ENCODE peak calls at places on chromosomes 2 and 18, in six cellular contexts. V is AG10803, E is aorta, Q is fibroblast of villous mesenchyme, Y is HCT116, X is ovary. U is an unnamed sample.

GRCh38 chr2:216047417-216047816 is 34.1 kb upstream of the MREG start:
- DNase-seq in V (no peak), Y (no peak), Q (peak; percentile 22), E (no peak), X (no peak), U (no peak)

GRCh38 chr2:128425731-128426620 is 107.3 kb upstream of the HS6ST1 start:
- DNase-seq in Y (no peak), E (no peak), V (peak; percentile 28), X (peak; percentile 11), Q (no peak), U (peak; percentile 57)

GRCh38 chr2:227471924-227472264 is at the start of gene AGFG1:
- DNase-seq in E (peak; percentile 87), V (peak; percentile 69), Y (peak; percentile 50), X (peak; percentile 83), Q (peak; percentile 78), U (peak; percentile 73)

GRCh38 chr18:58201268-58201667 is 157.2 kb downstream of the NEDD4L start:
- DNase-seq in X (no peak), Y (no peak), E (no peak), Q (no peak), V (no peak), U (no peak)

GRCh38 chr2:234368861-234369261 is 128.0 kb downstream of the ARL4C start:
- DNase-seq in V (peak; percentile 17), Y (no peak), Q (peak; percentile 83), E (peak; percentile 56), X (no peak), U (peak; percentile 78)

GRCh38 chr2:192030289-192030688 is 164.4 kb downstream of the TMEFF2 start:
- DNase-seq in Q (peak; percentile 47), E (no peak), V (peak; percentile 36), X (no peak), Y (no peak), U (no peak)

GRCh38 chr2:128623776-128624424 is 305.2 kb upstream of the HS6ST1 start:
- DNase-seq in X (no peak), E (no peak), Q (peak; percentile 79), V (peak; percentile 88), Y (no peak), U (peak; percentile 94)

GRCh38 chr18:28735731-28736130 is 558.8 kb upstream of the CDH2 start:
- DNase-seq in X (no peak), Y (no peak), Q (peak; percentile 89), V (peak; percentile 84), E (no peak), U (peak; percentile 98)

GRCh38 chr2:159028776-159029175 is 60.3 kb downstream of the TANC1 start:
- DNase-seq in X (no peak), E (no peak), Q (no peak), V (no peak), Y (no peak), U (no peak)

GRCh38 chr2:11681722-11682589 is 12.0 kb upstream of the NTSR2 start:
- DNase-seq in X (peak; percentile 68), Y (peak; percentile 19), V (no peak), Q (no peak), E (no peak), U (no peak)

GRCh38 chr2:131126436-131126835 is 21.3 kb downstream of the PLEKHB2 start:
- DNase-seq in V (no peak), Q (no peak), Y (no peak), X (no peak), E (no peak), U (no peak)

GRCh38 chr2:11073251-11073650 is 82.0 kb upstream of the SLC66A3 start:
- DNase-seq in V (peak; percentile 40), Q (peak; percentile 52), X (peak; percentile 27), Y (peak; percentile 54), E (no peak), U (peak; percentile 52)

GRCh38 chr2:191316246-191316645 is 71.0 kb downstream of the MYO1B start:
- DNase-seq in V (peak; percentile 81), Y (no peak), X (no peak), Q (peak; percentile 42), E (no peak), U (peak; percentile 34)

GRCh38 chr2:120520929-120521912 is 175.3 kb downstream of the INHBB start:
- DNase-seq in X (no peak), E (no peak), Q (peak; percentile 25), V (peak; percentile 23), Y (peak; percentile 47), U (peak; percentile 43)

GRCh38 chr2:111135910-111136297 is 15.2 kb downstream of the BCL2L11 start:
- DNase-seq in Y (no peak), E (peak; percentile 52), V (no peak), X (peak; percentile 26), Q (peak; percentile 6), U (peak; percentile 82)

GRCh38 chr2:195658541-195658890 is 1.5 kb downstream of the SLC39A10 start:
- DNase-seq in Q (peak; percentile 79), V (peak; percentile 70), E (no peak), Y (no peak), X (no peak), U (peak; percentile 88)

GRCh38 chr2:128208023-128208422 is 110.6 kb downstream of the HS6ST1 start:
- DNase-seq in Q (no peak), V (no peak), X (no peak), E (no peak), Y (no peak), U (no peak)

GRCh38 chr2:237691200-237691907 is 64.0 kb downstream of the LRRFIP1 start:
- DNase-seq in Y (no peak), E (no peak), V (no peak), Q (peak; percentile 51), X (peak; percentile 52), U (no peak)

GRCh38 chr2:55779459-55780421 is 86.1 kb upstream of the PNPT1 start:
- DNase-seq in Y (peak; percentile 68), E (no peak), Q (peak; percentile 42), V (peak; percentile 71), X (no peak), U (peak; percentile 95)

GRCh38 chr2:150259746-150260145 is 227.7 kb downstream of the RND3 start:
- DNase-seq in V (peak; percentile 80), Q (peak; percentile 79), E (no peak), X (no peak), Y (no peak), U (peak; percentile 42)

GRCh38 chr18:48866028-48866733 is 84.6 kb downstream of the SMAD7 start:
- DNase-seq in V (peak; percentile 79), Q (peak; percentile 79), E (peak; percentile 86), X (peak; percentile 59), Y (no peak), U (peak; percentile 91)

GRCh38 chr2:212242739-212243138 is 295.9 kb downstream of the ERBB4 start:
- DNase-seq in E (no peak), X (no peak), Y (no peak), Q (no peak), V (no peak), U (no peak)

GRCh38 chr2:42045389-42045788 is 2.4 kb upstream of the PKDCC start:
- DNase-seq in Y (no peak), V (no peak), X (no peak), E (no peak), Q (no peak), U (no peak)

GRCh38 chr2:44086639-44087036 is 82.0 kb upstream of the PPM1B start:
- DNase-seq in V (no peak), Y (no peak), X (no peak), Q (no peak), E (no peak), U (no peak)

GRCh38 chr18:29647700-29648099 is 1394.8 kb downstream of the DSC3 start:
- DNase-seq in Q (no peak), E (no peak), X (no peak), Y (no peak), V (no peak), U (no peak)

GRCh38 chr2:98778153-98778552 is 47.2 kb upstream of the MGAT4A start:
- DNase-seq in Q (no peak), V (no peak), Y (no peak), X (no peak), E (no peak), U (no peak)

GRCh38 chr2:46193356-46193755 is 103.9 kb upstream of the EPAS1 start:
- DNase-seq in Q (no peak), E (no peak), X (no peak), V (no peak), Y (no peak), U (no peak)

GRCh38 chr2:190359896-190360376 is 16.5 kb downstream of the INPP1 start:
- DNase-seq in X (peak; percentile 40), Y (no peak), V (peak; percentile 66), E (peak; percentile 77), Q (peak; percentile 79), U (peak; percentile 73)

GRCh38 chr2:97546711-97547110 is 43.0 kb downstream of the ANKRD36B start:
- DNase-seq in V (no peak), E (no peak), X (no peak), Y (no peak), Q (no peak), U (no peak)

GRCh38 chr2:8087480-8087840 is 594.4 kb upstream of the ID2 start:
- DNase-seq in Y (no peak), Q (no peak), E (no peak), X (no peak), V (no peak), U (no peak)
- H3K4me3 ChIP-seq in Y (no peak overlapping the region), Q (no peak overlapping the region), E (no peak overlapping the region), X (no peak overlapping the region), V (no peak overlapping the region), U (no peak overlapping the region)

GRCh38 chr2:236568068-236568921 is 1.3 kb upstream of the ACKR3 start:
- DNase-seq in E (peak; percentile 79), V (peak; percentile 23), Q (no peak), X (peak; percentile 48), Y (no peak), U (no peak)
- H3K4me3 ChIP-seq in E (peak overlapping the region; percentile 56), V (peak overlapping the region; percentile 61), Q (no peak overlapping the region), X (peak overlapping the region; percentile 42), Y (no peak overlapping the region), U (peak overlapping the region; percentile 26)

DNA sequence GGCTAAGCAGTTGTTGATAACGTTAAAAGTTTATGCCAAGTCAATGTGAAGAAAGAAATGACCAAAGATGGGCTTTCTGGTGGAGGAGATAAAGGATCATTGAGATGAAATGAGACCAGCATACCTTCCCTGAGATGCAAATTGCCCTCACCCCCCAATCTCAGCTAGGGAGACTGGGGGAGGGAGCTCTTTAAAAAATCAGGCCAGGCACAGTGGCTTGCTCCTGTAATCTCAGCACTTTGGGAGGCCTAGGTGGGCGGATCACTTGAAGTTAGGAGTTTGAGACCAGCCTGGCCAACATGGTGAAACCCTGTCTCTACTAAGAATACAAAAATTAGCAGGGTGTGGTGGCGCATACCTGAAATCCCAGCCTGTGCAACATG is 30.9 kb upstream of the KCMF1 start:
- DNase-seq in X (no peak), V (no peak), Y (no peak), E (no peak), Q (no peak), U (no peak)
- H3K4me3 ChIP-seq in X (no peak overlapping the region), V (no peak overlapping the region), Y (no peak overlapping the region), E (no peak overlapping the region), Q (no peak overlapping the region), U (no peak overlapping the region)

GRCh38 chr18:13218376-13219011 is at the start of gene LDLRAD4:
- DNase-seq in X (peak; percentile 39), Q (no peak), V (no peak), E (peak; percentile 76), Y (no peak), U (no peak)

GRCh38 chr18:13220326-13220991 is 1.9 kb downstream of the LDLRAD4 start:
- DNase-seq in X (no peak), E (peak; percentile 66), V (no peak), Y (no peak), Q (no peak), U (peak; percentile 56)

GRCh38 chr18:13217971-13218375 is 587 bp upstream of the LDLRAD4 start:
- DNase-seq in Q (no peak), E (peak; percentile 70), X (no peak), V (no peak), Y (no peak), U (no peak)

GRCh38 chr18:13219012-13219396 is 444 bp downstream of the LDLRAD4 start:
- DNase-seq in X (no peak), V (no peak), E (no peak), Q (no peak), Y (no peak), U (no peak)

GRCh38 chr18:13219576-13219975 is 1.0 kb downstream of the LDLRAD4 start:
- DNase-seq in X (no peak), Q (no peak), E (no peak), Y (no peak), V (no peak), U (no peak)
- H3K4me3 ChIP-seq in X (peak overlapping the region; percentile 66), Q (no peak overlapping the region), E (peak overlapping the region; percentile 82), Y (no peak overlapping the region), V (no peak overlapping the region), U (no peak overlapping the region)